ENCODE peak calls at places on chromosomes 11 and 22, in four cellular contexts. O, K, L and W are unnamed samples. For H3K27me3, the result is how much of the 10 kb centered on the place peaks cover.

GRCh38 chr22:43313497-43314474 is 29.4 kb downstream of the SCUBE1 start:
- DNase-seq in L (peak), K (no peak), O (no peak), W (no peak)

GRCh38 chr22:45608763-45609180 is 62.9 kb upstream of the ATXN10 start:
- DNase-seq in K (no peak), L (no peak), O (peak), W (no peak)

GRCh38 chr11:134844838-134845237 is 432.8 kb upstream of the B3GAT1 start:
- DNase-seq in O (no peak), K (no peak), L (no peak), W (no peak)

GRCh38 chr11:117836077-117836960 is 11.8 kb upstream of the FXYD2 start:
- DNase-seq in O (no peak), K (peak), L (no peak), W (peak)

GRCh38 chr11:75801362-75802021 is 13.5 kb upstream of the UVRAG start:
- DNase-seq in O (no peak), K (no peak), L (no peak), W (no peak)

GRCh38 chr22:30373331-30374325 is 13.6 kb downstream of the RNF215 start:
- DNase-seq in L (no peak), K (no peak), O (no peak), W (no peak)

GRCh38 chr11:2977113-2977512 is 15.0 kb downstream of the NAP1L4 start:
- DNase-seq in O (no peak), K (no peak), L (no peak), W (no peak)

GRCh38 chr11:636511-637332 is at the start of gene DRD4:
- DNase-seq in L (no peak), K (no peak), O (no peak), W (no peak)

GRCh38 chr11:94117871-94118270 is 10.8 kb upstream of the PANX1 start:
- DNase-seq in O (no peak), L (no peak), K (no peak), W (no peak)

GRCh38 chr11:2743427-2744110 is 43.8 kb upstream of the KCNQ1OT1 start:
- DNase-seq in L (no peak), K (no peak), O (no peak), W (no peak)

GRCh38 chr11:122676638-122677037 is 21.1 kb downstream of the UBASH3B start:
- DNase-seq in O (no peak), L (no peak), K (no peak), W (no peak)

GRCh38 chr11:117438371-117439000 is 110.8 kb downstream of the CEP164 start:
- DNase-seq in O (no peak), K (no peak), L (no peak), W (no peak)

GRCh38 chr22:42385691-42386090 is 46.5 kb downstream of the NFAM1 start:
- DNase-seq in L (no peak), O (no peak), K (no peak), W (no peak)

GRCh38 chr22:30290318-30290678 is 993 bp upstream of the CASTOR1 start:
- DNase-seq in L (no peak), O (no peak), K (no peak), W (no peak)

GRCh38 chr11:64531422-64531821 is 59.6 kb upstream of the SLC22A12 start:
- DNase-seq in O (no peak), L (no peak), K (no peak), W (no peak)

GRCh38 chr22:43401233-43401632 is 10.6 kb upstream of the MPPED1 start:
- DNase-seq in K (no peak), O (no peak), L (no peak), W (no peak)

GRCh38 chr11:32105871-32106312 is 15.0 kb downstream of the RCN1 start:
- DNase-seq in L (no peak), K (no peak), O (no peak), W (no peak)

GRCh38 chr11:99548264-99548663 is 527.5 kb downstream of the CNTN5 start:
- DNase-seq in L (no peak), O (peak), K (no peak), W (no peak)

GRCh38 chr22:24843048-24843447 is 37.0 kb downstream of the SGSM1 start:
- DNase-seq in K (no peak), L (no peak), O (no peak), W (no peak)

GRCh38 chr22:44550666-44551491 is 52.8 kb upstream of the RTL6 start:
- DNase-seq in K (peak), O (peak), L (no peak), W (no peak)

GRCh38 chr11:68932933-68933577 is 29.4 kb downstream of the IGHMBP2 start:
- DNase-seq in K (no peak), L (no peak), O (no peak), W (no peak)

GRCh38 chr11:13278620-13279486 is 1.3 kb downstream of the BMAL1 start:
- DNase-seq in O (no peak), K (no peak), L (no peak), W (no peak)

GRCh38 chr11:44338721-44339529 is 29.0 kb upstream of the ALX4 start:
- DNase-seq in O (no peak), L (no peak), K (no peak), W (no peak)
- H3K27me3 ChIP-seq in O (under half), L (under half), K (under half), W (under half)

DNA sequence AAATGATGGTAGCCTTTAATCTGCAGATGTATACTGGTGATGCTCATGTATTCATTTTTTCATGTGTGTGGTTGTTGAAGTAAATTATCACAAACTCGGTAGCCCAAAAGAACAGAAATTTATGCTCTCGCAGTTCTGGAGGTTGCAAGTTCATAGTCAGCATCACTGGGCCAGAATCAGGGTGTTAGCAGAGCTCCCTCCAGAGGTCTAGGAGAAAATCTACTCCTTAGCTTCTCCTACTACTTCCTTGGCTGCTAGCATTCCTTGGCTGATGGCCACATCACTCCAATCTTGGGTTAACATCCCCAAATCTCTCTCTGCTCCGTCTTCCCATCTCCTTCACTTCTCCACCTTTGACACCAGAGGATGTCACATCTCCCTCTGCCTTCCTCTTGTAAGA is 45.3 kb upstream of the GALNT18 start:
- DNase-seq in L (no peak), K (no peak), O (peak), W (no peak)
- H3K27me3 ChIP-seq in L (under half), K (under half), O (half or more), W (under half)

GRCh38 chr11:8597182-8597581 is 3.2 kb upstream of the STK33 start:
- DNase-seq in L (no peak), O (peak), K (no peak), W (no peak)

GRCh38 chr11:8593455-8593854 is 573 bp downstream of the STK33 start:
- DNase-seq in O (no peak), L (no peak), K (no peak), W (no peak)

GRCh38 chr11:8593935-8594909 is at the start of gene STK33:
- DNase-seq in K (peak), O (peak), L (no peak), W (no peak)

GRCh38 chr11:8601376-8602133 is 7.5 kb upstream of the STK33 start:
- DNase-seq in K (no peak), L (no peak), O (no peak), W (no peak)

GRCh38 chr11:8596504-8597046 is 2.5 kb upstream of the STK33 start:
- DNase-seq in L (no peak), K (no peak), O (peak), W (no peak)
- H3K27me3 ChIP-seq in L (under half), K (under half), O (under half), W (under half)

GRCh38 chr11:129372609-129373488 is 2.8 kb upstream of the BARX2 start:
- DNase-seq in K (no peak), L (no peak), O (no peak), W (no peak)
- H3K27me3 ChIP-seq in K (under half), L (under half), O (half or more), W (under half)

GRCh38 chr11:66293352-66293751 is 1.7 kb downstream of the TMEM151A start:
- DNase-seq in K (no peak), O (no peak), L (no peak), W (no peak)

GRCh38 chr11:66291303-66291705 is 390 bp upstream of the TMEM151A start:
- DNase-seq in L (no peak), O (no peak), K (no peak), W (no peak)

GRCh38 chr11:66291706-66292542 is at the start of gene TMEM151A:
- DNase-seq in L (no peak), K (peak), O (no peak), W (no peak)

GRCh38 chr11:66293777-66294625 is 2.3 kb downstream of the TMEM151A start:
- DNase-seq in K (no peak), L (no peak), O (no peak), W (no peak)

DNA sequence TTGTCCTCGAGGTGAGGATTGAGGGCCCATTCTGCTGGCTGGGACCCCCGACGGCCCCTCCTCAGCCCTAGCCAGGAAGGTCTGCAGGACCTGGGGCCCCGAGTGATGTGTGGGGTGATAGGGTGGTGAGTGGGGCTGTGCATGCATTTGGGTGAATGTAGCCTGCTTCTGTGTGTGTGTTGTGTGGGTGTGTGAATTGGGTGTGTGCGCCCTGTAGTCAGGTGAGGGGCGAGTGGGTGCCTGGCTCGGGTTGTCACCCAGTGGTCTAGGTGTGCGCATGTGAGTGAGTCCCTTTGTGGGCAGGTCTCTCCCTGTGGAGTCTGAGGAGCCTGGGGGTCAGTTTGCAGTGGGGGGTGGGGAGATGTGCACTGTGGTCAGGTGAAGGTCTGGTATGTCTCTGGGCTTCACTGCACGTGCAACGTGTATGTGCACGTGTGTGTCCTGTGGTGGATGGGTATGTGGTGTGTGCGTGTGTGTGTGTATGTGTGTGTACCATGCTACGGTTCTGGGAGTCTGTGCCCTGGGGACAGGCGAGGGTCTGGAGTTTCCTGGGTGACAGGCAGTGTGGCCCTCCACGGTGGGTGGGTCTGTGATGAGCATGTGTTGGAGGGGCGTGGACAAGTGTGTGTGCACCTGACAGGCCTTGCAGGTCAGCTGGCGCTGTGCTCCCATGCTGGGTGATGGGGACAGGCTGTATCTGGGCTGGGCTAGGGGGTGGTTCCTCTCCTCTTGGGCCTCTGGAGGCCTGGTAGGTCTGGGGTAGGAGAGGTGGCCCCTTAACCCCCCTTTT is 1.0 kb downstream of the TMEM151A start:
- DNase-seq in K (no peak), O (no peak), L (no peak), W (no peak)
- H3K27me3 ChIP-seq in K (under half), O (under half), L (under half), W (under half)

GRCh38 chr11:46207270-46207669 is 70.2 kb upstream of the CREB3L1 start:
- DNase-seq in K (no peak), L (no peak), O (no peak), W (no peak)

GRCh38 chr11:46208803-46209202 is 68.7 kb upstream of the CREB3L1 start:
- DNase-seq in O (no peak), L (no peak), K (no peak), W (no peak)

GRCh38 chr11:46212720-46213119 is 64.7 kb upstream of the CREB3L1 start:
- DNase-seq in K (no peak), L (no peak), O (no peak), W (no peak)

GRCh38 chr11:46210856-46211255 is 66.6 kb upstream of the CREB3L1 start:
- DNase-seq in L (no peak), O (no peak), K (no peak), W (no peak)

DNA sequence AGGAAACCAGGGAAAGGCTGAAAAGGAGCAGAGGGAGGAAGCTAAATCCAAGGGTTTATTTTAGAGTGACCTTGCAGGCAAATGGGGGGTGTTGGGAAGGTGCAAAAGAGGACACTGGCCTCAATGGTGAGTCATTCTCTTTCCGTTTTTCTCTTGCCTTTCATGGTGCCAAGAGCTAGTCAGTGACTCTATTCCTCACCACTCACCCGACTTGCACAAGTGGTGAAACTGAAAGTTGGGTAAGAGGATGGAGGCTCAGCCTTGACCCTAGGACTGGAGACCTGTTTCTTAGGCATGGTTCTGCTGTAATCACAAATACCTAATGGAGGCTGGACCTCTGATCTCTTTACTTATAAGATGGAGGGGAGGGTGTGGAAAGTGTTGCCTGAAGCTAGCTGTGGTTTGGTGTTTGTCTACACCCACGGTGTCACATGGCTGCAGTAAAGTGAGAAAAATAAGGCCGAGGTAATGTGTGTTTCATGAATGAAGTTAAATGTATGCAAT is 67.3 kb upstream of the CREB3L1 start:
- DNase-seq in O (peak), L (no peak), K (no peak), W (no peak)
- H3K27me3 ChIP-seq in O (under half), L (under half), K (under half), W (under half)

GRCh38 chr11:83648610-83649467 is 362.7 kb upstream of the CCDC90B start:
- DNase-seq in O (no peak), K (no peak), L (no peak), W (no peak)
- H3K27me3 ChIP-seq in O (under half), K (under half), L (under half), W (under half)